ENCODE peak calls at places on chromosomes 7 and 10, in seven cellular contexts. S is midbrain, Q is AG08396, H is DMS79, Z is NCI-H446, M is adipocyte, J is NCI-H146. K is an unnamed sample.

GRCh38 chr10:98041352-98042043 is 11.1 kb upstream of the CRTAC1 start:
- DNase-seq in S (peak), Q (peak), H (no peak), Z (peak), M (peak), J (peak), K (peak)

GRCh38 chr7:151629873-151630272 is 110.2 kb upstream of the RHEB start:
- DNase-seq in S (no peak), Q (no peak), H (no peak), Z (no peak), M (no peak), J (no peak), K (no peak)

GRCh38 chr7:94632338-94633024 is 23.5 kb downstream of the SGCE start:
- DNase-seq in S (no peak), Q (peak), H (no peak), Z (peak), M (peak), J (peak), K (no peak)

GRCh38 chr10:110005716-110006115 is 2.1 kb upstream of the ADD3 start:
- DNase-seq in S (peak), Q (peak), H (peak), Z (no peak), M (peak), J (peak), K (no peak)

GRCh38 chr7:30476401-30477145 is 2.0 kb downstream of the NOD1 start:
- DNase-seq in S (no peak), Q (no peak), H (peak), Z (no peak), M (no peak), J (peak), K (no peak)

GRCh38 chr10:53403688-53404087 is 631.1 kb upstream of the MBL2 start:
- DNase-seq in S (no peak), Q (no peak), H (no peak), Z (no peak), M (no peak), J (peak), K (no peak)

GRCh38 chr7:25194036-25194435 is 34.2 kb downstream of the NPVF start:
- DNase-seq in S (no peak), Q (no peak), H (no peak), Z (no peak), M (no peak), J (no peak), K (no peak)

GRCh38 chr10:61136151-61136550 is 192.2 kb upstream of the RHOBTB1 start:
- DNase-seq in S (no peak), Q (no peak), H (no peak), Z (no peak), M (peak), J (no peak), K (peak)

GRCh38 chr10:91381562-91381923 is 28.6 kb upstream of the HECTD2 start:
- DNase-seq in S (no peak), Q (no peak), H (no peak), Z (no peak), M (no peak), J (no peak), K (no peak)

GRCh38 chr10:50679149-50679548 is 55.4 kb upstream of the SGMS1 start:
- DNase-seq in S (no peak), Q (no peak), H (no peak), Z (no peak), M (no peak), J (no peak), K (no peak)